ENCODE peak calls at places on chromosomes 5 and 9, in seven cellular contexts. V is endothelial cell; U is kidney; H is CD4-positive, alpha-beta T cell; M is GM20000; J is endodermal cell; C is A673. G is an unnamed sample.

GRCh38 chr5:94793113-94793815 is 174.8 kb downstream of the SLF1 start:
- DNase-seq in V (no peak), U (no peak), H (no peak), M (peak), J (no peak), C (no peak), G (no peak)

GRCh38 chr5:1901983-1902382 is 19.3 kb upstream of the IRX4 start:
- DNase-seq in V (no peak), U (no peak), H (no peak), M (no peak), J (no peak), C (no peak), G (peak)

GRCh38 chr9:120872775-120873502 is 4.0 kb downstream of the PHF19 start:
- DNase-seq in V (no peak), U (no peak), H (no peak), M (no peak), J (no peak), C (no peak), G (no peak)

GRCh38 chr9:16364347-16364746 is 506.1 kb downstream of the BNC2 start:
- DNase-seq in V (no peak), U (peak), H (no peak), M (no peak), J (no peak), C (peak), G (no peak)

GRCh38 chr5:42718591-42718990 is 38.0 kb upstream of the CCDC152 start:
- DNase-seq in V (no peak), U (no peak), H (no peak), M (no peak), J (no peak), C (no peak), G (no peak)

GRCh38 chr5:135033866-135034185 is 202 bp downstream of the PITX1 start:
- DNase-seq in V (no peak), U (no peak), H (no peak), M (no peak), J (no peak), C (peak), G (no peak)

GRCh38 chr5:103778915-103779314 is 216.3 kb upstream of the NUDT12 start:
- DNase-seq in V (no peak), U (peak), H (no peak), M (no peak), J (no peak), C (no peak), G (no peak)

GRCh38 chr9:133862585-133863041 is 124.5 kb upstream of the SARDH start:
- DNase-seq in V (no peak), U (no peak), H (no peak), M (no peak), J (no peak), C (no peak), G (peak)

GRCh38 chr5:51657340-51658240 is 274.3 kb downstream of the ISL1 start:
- DNase-seq in V (no peak), U (no peak), H (no peak), M (no peak), J (no peak), C (peak), G (no peak)

GRCh38 chr5:73418244-73418691 is 30.3 kb downstream of the FOXD1 start:
- DNase-seq in V (no peak), U (no peak), H (no peak), M (no peak), J (peak), C (no peak), G (no peak)

GRCh38 chr9:126614088-126614454 is 343 bp downstream of the LMX1B start:
- DNase-seq in V (no peak), U (no peak), H (no peak), M (peak), J (peak), C (no peak), G (no peak)

GRCh38 chr5:960551-960950 is 48.1 kb upstream of the NKD2 start:
- DNase-seq in V (no peak), U (peak), H (no peak), M (no peak), J (no peak), C (no peak), G (no peak)

GRCh38 chr9:2597483-2597882 is 24.1 kb upstream of the VLDLR start:
- DNase-seq in V (no peak), U (no peak), H (no peak), M (no peak), J (no peak), C (no peak), G (no peak)
- TF ChIP-seq CTCF in V (no peak), U (no peak), H (no peak), M (no peak), J (no peak), C (no peak), G (no peak)

DNA sequence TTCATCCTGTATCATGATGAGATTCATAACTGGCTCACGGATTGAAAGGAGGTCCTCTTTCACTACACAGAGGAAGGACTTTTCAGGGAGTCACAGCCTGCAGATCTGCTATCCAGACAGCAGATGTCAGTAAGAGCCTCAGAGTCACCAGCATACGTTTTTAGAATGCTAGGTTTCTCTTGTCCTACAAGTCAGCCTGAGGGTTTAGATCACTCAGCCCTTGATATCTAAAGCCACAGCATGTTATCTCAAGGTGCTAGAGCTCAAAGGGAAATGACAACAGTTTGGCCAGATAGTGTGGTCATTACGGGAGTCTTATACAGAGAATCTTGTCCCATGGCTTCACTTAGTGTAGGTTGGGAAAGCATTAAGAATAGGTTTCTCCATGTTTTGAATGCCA is 30.9 kb upstream of the SLC46A2 start:
- DNase-seq in V (peak), U (no peak), H (no peak), M (peak), J (peak), C (peak), G (no peak)
- TF ChIP-seq CTCF in V (no peak), U (peak), H (no peak), M (peak), J (peak), C (peak), G (peak)

DNA sequence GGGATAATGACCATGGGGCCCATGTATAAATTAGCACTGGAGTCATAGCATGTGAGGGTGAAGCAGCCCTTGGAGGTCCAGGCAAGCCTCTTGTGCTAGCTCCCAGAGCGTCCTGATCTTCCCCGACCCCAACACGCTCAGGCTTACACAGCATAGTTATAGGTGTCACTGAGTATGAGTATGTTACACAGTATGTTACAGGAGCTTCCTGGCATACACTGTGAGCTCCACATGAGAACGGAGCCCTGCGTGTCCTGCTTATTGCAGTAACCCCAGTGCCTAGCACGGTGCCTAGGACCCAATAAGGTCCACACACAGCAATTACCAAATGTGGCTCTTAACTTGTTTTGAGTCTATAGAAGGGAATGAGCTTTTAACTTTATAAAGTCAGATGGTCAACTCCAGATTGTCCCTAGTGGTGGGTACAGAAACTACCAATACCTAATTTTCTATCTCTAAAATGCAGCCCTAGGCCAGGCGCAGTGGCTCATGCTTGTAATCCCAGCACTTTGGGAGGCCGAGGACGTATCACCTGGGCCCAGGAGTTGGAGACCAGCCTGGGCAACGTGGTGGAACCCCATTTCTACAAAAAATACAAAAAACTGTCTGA is 64.1 kb downstream of the PLAC8L1 start:
- DNase-seq in V (no peak), U (no peak), H (no peak), M (no peak), J (no peak), C (peak), G (no peak)
- TF ChIP-seq CTCF in V (peak), U (no peak), H (no peak), M (no peak), J (peak), C (peak), G (peak)

DNA sequence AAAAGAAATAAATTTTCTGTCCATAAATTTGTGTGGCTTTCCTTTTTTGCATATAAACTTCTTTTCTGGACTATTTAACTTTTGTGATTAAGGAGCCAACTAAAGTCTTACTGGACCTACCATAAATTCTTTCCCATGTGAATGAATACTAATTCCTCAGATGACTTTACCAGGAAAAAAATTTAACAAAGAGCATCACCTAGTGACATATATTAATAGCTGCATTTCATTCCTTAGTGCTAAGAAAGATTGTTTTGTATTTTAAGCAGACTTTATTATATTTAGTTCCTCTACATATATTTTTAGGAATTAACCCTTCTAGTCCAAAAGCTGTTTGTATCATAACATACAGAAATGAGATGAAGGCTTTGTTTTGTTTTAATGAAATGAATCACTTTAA is 64.4 kb downstream of the C9orf85 start:
- DNase-seq in V (no peak), U (no peak), H (no peak), M (no peak), J (no peak), C (no peak), G (no peak)
- TF ChIP-seq CTCF in V (no peak), U (peak), H (peak), M (no peak), J (no peak), C (peak), G (no peak)

GRCh38 chr5:82673460-82673859 is 395.3 kb upstream of the RPS23 start:
- DNase-seq in V (no peak), U (no peak), H (no peak), M (no peak), J (no peak), C (no peak), G (no peak)
- TF ChIP-seq CTCF in V (no peak), U (no peak), H (no peak), M (no peak), J (no peak), C (no peak), G (no peak)

GRCh38 chr9:6024035-6024554 is 8.7 kb upstream of the RANBP6 start:
- DNase-seq in V (peak), U (no peak), H (no peak), M (peak), J (peak), C (peak), G (no peak)
- TF ChIP-seq CTCF in V (peak), U (peak), H (peak), M (no peak), J (peak), C (peak), G (peak)

GRCh38 chr5:141915881-141916336 is 7.8 kb upstream of the DELE1 start:
- DNase-seq in V (no peak), U (no peak), H (no peak), M (no peak), J (peak), C (no peak), G (no peak)

GRCh38 chr5:141913560-141913959 is 10.1 kb upstream of the DELE1 start:
- DNase-seq in V (no peak), U (no peak), H (no peak), M (no peak), J (no peak), C (no peak), G (no peak)

GRCh38 chr5:141916522-141916921 is 7.1 kb upstream of the DELE1 start:
- DNase-seq in V (no peak), U (no peak), H (no peak), M (no peak), J (no peak), C (no peak), G (no peak)

GRCh38 chr5:141914797-141915196 is 8.9 kb upstream of the DELE1 start:
- DNase-seq in V (no peak), U (no peak), H (no peak), M (no peak), J (no peak), C (no peak), G (no peak)

GRCh38 chr5:141914154-141914743 is 9.4 kb upstream of the DELE1 start:
- DNase-seq in V (peak), U (peak), H (no peak), M (peak), J (peak), C (no peak), G (peak)
- TF ChIP-seq CTCF in V (no peak), U (peak), H (no peak), M (no peak), J (peak), C (peak), G (no peak)

GRCh38 chr5:142012792-142013388 is at the start of gene GNPDA1:
- DNase-seq in V (peak), U (peak), H (peak), M (peak), J (peak), C (peak), G (peak)
- TF ChIP-seq CTCF in V (no peak), U (peak), H (no peak), M (no peak), J (no peak), C (no peak), G (no peak)

GRCh38 chr5:145800181-145800580 is 35.0 kb downstream of the PRELID2 start:
- DNase-seq in V (no peak), U (no peak), H (no peak), M (no peak), J (no peak), C (peak), G (no peak)
- TF ChIP-seq CTCF in V (no peak), U (no peak), H (no peak), M (no peak), J (no peak), C (no peak), G (no peak)

GRCh38 chr5:62340392-62340791 is 34.4 kb downstream of the KIF2A start:
- DNase-seq in V (no peak), U (no peak), H (no peak), M (no peak), J (no peak), C (peak), G (no peak)
- TF ChIP-seq CTCF in V (no peak), U (no peak), H (peak), M (no peak), J (peak), C (peak), G (peak)

G was measured in CD14-positive monocyte.